ENCODE peak calls at places on chromosomes 1 and 21, in eight cellular contexts. One of them, this sample, is unnamed.

GRCh38 chr1:2452583-2453315 is 23.3 kb upstream of the PLCH2 start:
- DNase-seq in pancreas: no peak
- DNase-seq in lower lobe of right lung: no peak
- DNase-seq in thyroid gland: no peak
- DNase-seq in fibroblast of the aortic adventitia: no peak
- DNase-seq in cardiac muscle cell: no peak
- DNase-seq in breast epithelium: no peak
- DNase-seq in fibroblast of mammary gland: peak
- DNase-seq in this sample: no peak

GRCh38 chr1:39995973-39996393 is 41.0 kb downstream of the MFSD2A start:
- DNase-seq in pancreas: no peak
- DNase-seq in lower lobe of right lung: no peak
- DNase-seq in thyroid gland: peak
- DNase-seq in fibroblast of the aortic adventitia: no peak
- DNase-seq in cardiac muscle cell: no peak
- DNase-seq in breast epithelium: no peak
- DNase-seq in fibroblast of mammary gland: no peak
- DNase-seq in this sample: no peak

GRCh38 chr1:168341576-168341975 is 60.9 kb downstream of the TBX19 start:
- DNase-seq in pancreas: no peak
- DNase-seq in lower lobe of right lung: no peak
- DNase-seq in thyroid gland: no peak
- DNase-seq in fibroblast of the aortic adventitia: peak
- DNase-seq in cardiac muscle cell: no peak
- DNase-seq in breast epithelium: no peak
- DNase-seq in fibroblast of mammary gland: peak
- DNase-seq in this sample: no peak

GRCh38 chr1:55716610-55717009 is 501.4 kb upstream of the USP24 start:
- DNase-seq in pancreas: no peak
- DNase-seq in lower lobe of right lung: no peak
- DNase-seq in thyroid gland: no peak
- DNase-seq in fibroblast of the aortic adventitia: peak
- DNase-seq in cardiac muscle cell: no peak
- DNase-seq in breast epithelium: no peak
- DNase-seq in fibroblast of mammary gland: peak
- DNase-seq in this sample: peak

GRCh38 chr1:219296430-219296850 is 122.8 kb downstream of the LYPLAL1 start:
- DNase-seq in pancreas: no peak
- DNase-seq in lower lobe of right lung: no peak
- DNase-seq in thyroid gland: no peak
- DNase-seq in fibroblast of the aortic adventitia: peak
- DNase-seq in cardiac muscle cell: no peak
- DNase-seq in breast epithelium: no peak
- DNase-seq in fibroblast of mammary gland: no peak
- DNase-seq in this sample: no peak

GRCh38 chr1:183106746-183107145 is 79.3 kb upstream of the LAMC2 start:
- DNase-seq in pancreas: no peak
- DNase-seq in lower lobe of right lung: no peak
- DNase-seq in thyroid gland: no peak
- DNase-seq in fibroblast of the aortic adventitia: no peak
- DNase-seq in cardiac muscle cell: no peak
- DNase-seq in breast epithelium: no peak
- DNase-seq in fibroblast of mammary gland: peak
- DNase-seq in this sample: peak

GRCh38 chr1:93556291-93556690 is 108.4 kb downstream of the FNBP1L start:
- DNase-seq in pancreas: peak
- DNase-seq in lower lobe of right lung: no peak
- DNase-seq in thyroid gland: peak
- DNase-seq in fibroblast of the aortic adventitia: no peak
- DNase-seq in cardiac muscle cell: no peak
- DNase-seq in breast epithelium: no peak
- DNase-seq in fibroblast of mammary gland: no peak
- DNase-seq in this sample: no peak

GRCh38 chr1:204130178-204130577 is 21.7 kb downstream of the ETNK2 start:
- DNase-seq in pancreas: peak
- DNase-seq in lower lobe of right lung: no peak
- DNase-seq in thyroid gland: peak
- DNase-seq in fibroblast of the aortic adventitia: no peak
- DNase-seq in cardiac muscle cell: no peak
- DNase-seq in breast epithelium: peak
- DNase-seq in fibroblast of mammary gland: no peak
- DNase-seq in this sample: no peak

GRCh38 chr1:71542155-71542554 is 461.3 kb upstream of the ZRANB2 start:
- DNase-seq in pancreas: no peak
- DNase-seq in lower lobe of right lung: no peak
- DNase-seq in thyroid gland: no peak
- DNase-seq in fibroblast of the aortic adventitia: no peak
- DNase-seq in cardiac muscle cell: no peak
- DNase-seq in breast epithelium: no peak
- DNase-seq in fibroblast of mammary gland: no peak
- DNase-seq in this sample: no peak

GRCh38 chr1:86774305-86775304 is 70.2 kb downstream of the SH3GLB1 start:
- DNase-seq in pancreas: peak
- DNase-seq in lower lobe of right lung: peak
- DNase-seq in thyroid gland: no peak
- DNase-seq in fibroblast of the aortic adventitia: peak
- DNase-seq in cardiac muscle cell: peak
- DNase-seq in breast epithelium: no peak
- DNase-seq in fibroblast of mammary gland: peak
- DNase-seq in this sample: peak

GRCh38 chr1:39132505-39133339 is 71.8 kb upstream of the MACF1 start:
- DNase-seq in pancreas: peak
- DNase-seq in lower lobe of right lung: peak
- DNase-seq in thyroid gland: peak
- DNase-seq in fibroblast of the aortic adventitia: peak
- DNase-seq in cardiac muscle cell: peak
- DNase-seq in breast epithelium: peak
- DNase-seq in fibroblast of mammary gland: peak
- DNase-seq in this sample: no peak

GRCh38 chr1:79006564-79006963 is at the start of gene ADGRL4:
- DNase-seq in pancreas: no peak
- DNase-seq in lower lobe of right lung: peak
- DNase-seq in thyroid gland: peak
- DNase-seq in fibroblast of the aortic adventitia: peak
- DNase-seq in cardiac muscle cell: peak
- DNase-seq in breast epithelium: no peak
- DNase-seq in fibroblast of mammary gland: peak
- DNase-seq in this sample: peak

GRCh38 chr1:6136516-6137220 is 43.5 kb downstream of the CHD5 start:
- DNase-seq in pancreas: no peak
- DNase-seq in lower lobe of right lung: peak
- DNase-seq in thyroid gland: no peak
- DNase-seq in fibroblast of the aortic adventitia: no peak
- DNase-seq in cardiac muscle cell: no peak
- DNase-seq in breast epithelium: no peak
- DNase-seq in fibroblast of mammary gland: no peak
- DNase-seq in this sample: no peak

GRCh38 chr1:173451981-173452380 is 25.2 kb upstream of the PRDX6 start:
- DNase-seq in pancreas: peak
- DNase-seq in lower lobe of right lung: peak
- DNase-seq in thyroid gland: peak
- DNase-seq in fibroblast of the aortic adventitia: peak
- DNase-seq in cardiac muscle cell: no peak
- DNase-seq in breast epithelium: peak
- DNase-seq in fibroblast of mammary gland: peak
- DNase-seq in this sample: peak

GRCh38 chr1:248810727-248811513 is 14.8 kb downstream of the SH3BP5L start:
- DNase-seq in pancreas: no peak
- DNase-seq in lower lobe of right lung: no peak
- DNase-seq in thyroid gland: peak
- DNase-seq in fibroblast of the aortic adventitia: peak
- DNase-seq in cardiac muscle cell: no peak
- DNase-seq in breast epithelium: peak
- DNase-seq in fibroblast of mammary gland: peak
- DNase-seq in this sample: no peak

GRCh38 chr21:29953072-29953471 is 13.3 kb upstream of the GRIK1 start:
- DNase-seq in pancreas: no peak
- DNase-seq in lower lobe of right lung: no peak
- DNase-seq in thyroid gland: no peak
- DNase-seq in fibroblast of the aortic adventitia: no peak
- DNase-seq in cardiac muscle cell: peak
- DNase-seq in breast epithelium: no peak
- DNase-seq in fibroblast of mammary gland: no peak
- DNase-seq in this sample: no peak
- H3K4me3 ChIP-seq in pancreas: no peak
- H3K4me3 ChIP-seq in lower lobe of right lung: no peak
- H3K4me3 ChIP-seq in thyroid gland: no peak
- H3K4me3 ChIP-seq in fibroblast of the aortic adventitia: no peak
- H3K4me3 ChIP-seq in cardiac muscle cell: no peak
- H3K4me3 ChIP-seq in breast epithelium: no peak
- H3K4me3 ChIP-seq in fibroblast of mammary gland: no peak
- H3K4me3 ChIP-seq in this sample: no peak

DNA sequence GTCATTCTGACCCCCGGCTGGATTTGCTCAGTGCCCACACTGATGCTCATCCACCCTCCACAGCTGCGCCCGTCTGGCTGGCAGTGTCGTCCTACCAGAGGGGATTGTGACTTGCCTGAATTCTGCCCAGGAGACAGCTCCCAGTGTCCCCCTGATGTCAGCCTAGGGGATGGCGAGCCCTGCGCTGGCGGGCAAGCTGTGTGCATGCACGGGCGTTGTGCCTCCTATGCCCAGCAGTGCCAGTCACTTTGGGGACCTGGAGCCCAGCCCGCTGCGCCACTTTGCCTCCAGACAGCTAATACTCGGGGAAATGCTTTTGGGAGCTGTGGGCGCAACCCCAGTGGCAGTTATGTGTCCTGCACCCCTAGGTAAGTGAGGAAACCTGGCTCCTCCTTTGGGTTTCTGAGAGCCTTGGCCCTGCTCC is 5.7 kb upstream of the EFNA4 start:
- DNase-seq in pancreas: no peak
- DNase-seq in lower lobe of right lung: no peak
- DNase-seq in thyroid gland: no peak
- DNase-seq in fibroblast of the aortic adventitia: no peak
- DNase-seq in cardiac muscle cell: no peak
- DNase-seq in breast epithelium: no peak
- DNase-seq in fibroblast of mammary gland: no peak
- DNase-seq in this sample: no peak
- TF ChIP-seq CTCF in pancreas: no peak
- TF ChIP-seq CTCF in lower lobe of right lung: no peak
- TF ChIP-seq CTCF in thyroid gland: no peak
- TF ChIP-seq CTCF in fibroblast of the aortic adventitia: peak
- TF ChIP-seq CTCF in cardiac muscle cell: no peak
- TF ChIP-seq CTCF in breast epithelium: no peak
- TF ChIP-seq CTCF in fibroblast of mammary gland: no peak
- TF ChIP-seq CTCF in this sample: peak

GRCh38 chr21:26843912-26844257 is 1.3 kb downstream of the ADAMTS1 start:
- DNase-seq in pancreas: no peak
- DNase-seq in lower lobe of right lung: no peak
- DNase-seq in thyroid gland: no peak
- DNase-seq in fibroblast of the aortic adventitia: peak
- DNase-seq in cardiac muscle cell: no peak
- DNase-seq in breast epithelium: no peak
- DNase-seq in fibroblast of mammary gland: peak
- DNase-seq in this sample: peak
- H3K4me3 ChIP-seq in pancreas: peak
- H3K4me3 ChIP-seq in lower lobe of right lung: peak
- H3K4me3 ChIP-seq in thyroid gland: peak
- H3K4me3 ChIP-seq in fibroblast of the aortic adventitia: peak
- H3K4me3 ChIP-seq in cardiac muscle cell: peak
- H3K4me3 ChIP-seq in breast epithelium: peak
- H3K4me3 ChIP-seq in fibroblast of mammary gland: peak
- H3K4me3 ChIP-seq in this sample: peak

GRCh38 chr21:44990921-44991320 is 51.1 kb downstream of the SLX9 start:
- DNase-seq in pancreas: no peak
- DNase-seq in lower lobe of right lung: peak
- DNase-seq in thyroid gland: no peak
- DNase-seq in fibroblast of the aortic adventitia: no peak
- DNase-seq in cardiac muscle cell: no peak
- DNase-seq in breast epithelium: no peak
- DNase-seq in fibroblast of mammary gland: no peak
- DNase-seq in this sample: no peak
- TF ChIP-seq CTCF in pancreas: no peak
- TF ChIP-seq CTCF in lower lobe of right lung: no peak
- TF ChIP-seq CTCF in thyroid gland: no peak
- TF ChIP-seq CTCF in fibroblast of the aortic adventitia: no peak
- TF ChIP-seq CTCF in cardiac muscle cell: no peak
- TF ChIP-seq CTCF in breast epithelium: no peak
- TF ChIP-seq CTCF in fibroblast of mammary gland: no peak
- TF ChIP-seq CTCF in this sample: no peak

GRCh38 chr21:22314963-22315362 is 1316.8 kb downstream of the NCAM2 start:
- DNase-seq in pancreas: no peak
- DNase-seq in lower lobe of right lung: no peak
- DNase-seq in thyroid gland: no peak
- DNase-seq in fibroblast of the aortic adventitia: no peak
- DNase-seq in cardiac muscle cell: no peak
- DNase-seq in breast epithelium: no peak
- DNase-seq in fibroblast of mammary gland: no peak
- DNase-seq in this sample: no peak

DNA sequence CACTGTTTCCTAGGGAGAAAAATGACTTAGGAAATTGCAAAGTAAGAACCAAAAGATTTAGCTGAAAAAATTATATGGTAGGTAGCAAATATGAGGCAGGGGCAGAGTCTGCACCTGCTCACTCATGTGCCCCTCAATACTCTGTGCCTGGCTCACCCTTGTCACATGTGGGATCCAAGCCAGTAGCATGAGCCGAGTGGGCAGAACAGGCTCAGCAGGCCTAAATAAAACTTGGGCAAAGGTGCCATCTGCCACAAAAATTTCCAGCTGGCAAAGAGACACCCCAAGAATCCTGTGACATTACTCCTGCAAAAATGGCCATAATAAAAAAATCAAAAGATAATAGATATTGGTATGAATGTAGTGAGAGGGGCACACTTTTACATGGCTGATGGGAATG is 1321.2 kb downstream of the NCAM2 start:
- DNase-seq in pancreas: no peak
- DNase-seq in lower lobe of right lung: no peak
- DNase-seq in thyroid gland: no peak
- DNase-seq in fibroblast of the aortic adventitia: no peak
- DNase-seq in cardiac muscle cell: no peak
- DNase-seq in breast epithelium: no peak
- DNase-seq in fibroblast of mammary gland: no peak
- DNase-seq in this sample: no peak
- H3K4me3 ChIP-seq in pancreas: no peak
- H3K4me3 ChIP-seq in lower lobe of right lung: no peak
- H3K4me3 ChIP-seq in thyroid gland: no peak
- H3K4me3 ChIP-seq in fibroblast of the aortic adventitia: no peak
- H3K4me3 ChIP-seq in cardiac muscle cell: no peak
- H3K4me3 ChIP-seq in breast epithelium: no peak
- H3K4me3 ChIP-seq in fibroblast of mammary gland: no peak
- H3K4me3 ChIP-seq in this sample: no peak

DNA sequence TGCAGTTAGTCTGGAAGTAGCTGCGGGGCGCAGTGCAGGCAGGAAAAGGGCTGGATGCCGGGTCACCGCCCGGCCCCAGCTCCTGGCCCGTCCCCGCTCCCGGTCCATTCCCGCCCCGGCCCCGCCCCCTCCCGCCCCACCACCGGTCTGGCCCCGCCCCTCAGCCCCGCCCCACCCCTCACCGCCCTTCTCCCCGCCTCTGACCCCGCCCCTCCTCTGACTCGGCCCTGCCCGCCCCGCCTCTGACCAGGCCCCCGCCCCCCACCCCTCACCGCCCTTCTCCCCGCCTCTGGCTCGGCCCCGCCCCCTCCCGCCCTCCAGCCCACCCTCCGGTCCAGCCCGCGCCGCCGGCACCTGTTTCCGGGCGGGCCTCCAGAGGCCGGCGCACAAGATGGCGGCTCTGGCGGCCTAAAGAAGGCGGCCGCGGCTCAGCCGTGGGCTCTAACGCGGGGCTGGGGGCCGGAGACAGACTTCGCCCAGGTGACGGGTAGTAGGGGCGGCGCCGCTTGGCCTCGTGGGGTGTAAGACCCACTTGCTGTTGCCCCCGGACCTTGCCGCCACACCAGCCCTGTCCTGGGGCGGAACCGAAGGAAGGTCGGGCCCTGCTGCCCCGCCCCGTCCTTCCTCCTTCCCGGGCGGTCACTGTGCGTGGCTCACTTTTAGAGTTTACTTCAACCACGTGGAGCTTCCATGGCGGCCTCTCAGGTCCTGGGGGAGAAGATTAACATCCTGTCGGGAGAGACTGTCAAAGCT is at the start of gene UBIAD1:
- DNase-seq in pancreas: peak
- DNase-seq in lower lobe of right lung: peak
- DNase-seq in thyroid gland: peak
- DNase-seq in fibroblast of the aortic adventitia: peak
- DNase-seq in cardiac muscle cell: peak
- DNase-seq in breast epithelium: peak
- DNase-seq in fibroblast of mammary gland: peak
- DNase-seq in this sample: peak
- TF ChIP-seq CTCF in pancreas: no peak
- TF ChIP-seq CTCF in lower lobe of right lung: no peak
- TF ChIP-seq CTCF in thyroid gland: no peak
- TF ChIP-seq CTCF in fibroblast of the aortic adventitia: peak
- TF ChIP-seq CTCF in cardiac muscle cell: no peak
- TF ChIP-seq CTCF in breast epithelium: no peak
- TF ChIP-seq CTCF in fibroblast of mammary gland: no peak
- TF ChIP-seq CTCF in this sample: peak